ENCODE peak calls at places on chromosomes 11 and 22, in four cellular contexts. One of them, this sample, is unnamed.

GRCh38 chr22:44738347-44738715 is 14.0 kb upstream of the ARHGAP8 start:
- DNase-seq in astrocyte: no peak
- DNase-seq in uterus: no peak
- DNase-seq in psoas muscle: no peak
- DNase-seq in this sample: no peak

GRCh38 chr11:8354622-8355417 is 91.1 kb upstream of the LMO1 start:
- DNase-seq in astrocyte: peak
- DNase-seq in uterus: no peak
- DNase-seq in psoas muscle: no peak
- DNase-seq in this sample: no peak

GRCh38 chr22:50548046-50548912 is 2.6 kb downstream of the KLHDC7B start:
- DNase-seq in astrocyte: no peak
- DNase-seq in uterus: no peak
- DNase-seq in psoas muscle: no peak
- DNase-seq in this sample: no peak

GRCh38 chr11:111047376-111047775 is 198.1 kb upstream of the POU2AF2 start:
- DNase-seq in astrocyte: peak
- DNase-seq in uterus: no peak
- DNase-seq in psoas muscle: no peak
- DNase-seq in this sample: no peak

GRCh38 chr11:10358696-10359095 is 53.8 kb downstream of the ADM start:
- DNase-seq in astrocyte: no peak
- DNase-seq in uterus: no peak
- DNase-seq in psoas muscle: no peak
- DNase-seq in this sample: no peak

GRCh38 chr22:23263651-23264555 is 83.6 kb downstream of the BCR start:
- DNase-seq in astrocyte: no peak
- DNase-seq in uterus: no peak
- DNase-seq in psoas muscle: no peak
- DNase-seq in this sample: no peak

GRCh38 chr22:44260216-44261035 is 52.3 kb downstream of the SHISAL1 start:
- DNase-seq in astrocyte: no peak
- DNase-seq in uterus: peak
- DNase-seq in psoas muscle: no peak
- DNase-seq in this sample: peak

GRCh38 chr11:130340671-130341319 is 26.1 kb upstream of the ZBTB44 start:
- DNase-seq in astrocyte: no peak
- DNase-seq in uterus: no peak
- DNase-seq in psoas muscle: no peak
- DNase-seq in this sample: no peak

GRCh38 chr11:63553759-63554158 is 9.4 kb downstream of the PLAAT2 start:
- DNase-seq in astrocyte: peak
- DNase-seq in uterus: no peak
- DNase-seq in psoas muscle: no peak
- DNase-seq in this sample: no peak

GRCh38 chr22:46660604-46661201 is 40.5 kb downstream of the GRAMD4 start:
- DNase-seq in astrocyte: no peak
- DNase-seq in uterus: no peak
- DNase-seq in psoas muscle: peak
- DNase-seq in this sample: no peak

GRCh38 chr11:72631806-72632731 is 42.2 kb downstream of the PDE2A start:
- DNase-seq in astrocyte: no peak
- DNase-seq in uterus: peak
- DNase-seq in psoas muscle: peak
- DNase-seq in this sample: no peak

GRCh38 chr11:9568854-9569587 is 4.4 kb upstream of the WEE1 start:
- DNase-seq in astrocyte: peak
- DNase-seq in uterus: peak
- DNase-seq in psoas muscle: peak
- DNase-seq in this sample: no peak

GRCh38 chr22:26174280-26174679 is 5.0 kb downstream of the SEZ6L start:
- DNase-seq in astrocyte: no peak
- DNase-seq in uterus: no peak
- DNase-seq in psoas muscle: no peak
- DNase-seq in this sample: no peak

GRCh38 chr11:118653684-118654390 is 25.6 kb downstream of the TREH start:
- DNase-seq in astrocyte: no peak
- DNase-seq in uterus: no peak
- DNase-seq in psoas muscle: no peak
- DNase-seq in this sample: no peak

GRCh38 chr22:46806789-46807188 is 44.3 kb downstream of the TBC1D22A start:
- DNase-seq in astrocyte: no peak
- DNase-seq in uterus: no peak
- DNase-seq in psoas muscle: no peak
- DNase-seq in this sample: no peak

GRCh38 chr11:29256580-29256979 is 760.2 kb downstream of the KCNA4 start:
- DNase-seq in astrocyte: peak
- DNase-seq in uterus: no peak
- DNase-seq in psoas muscle: no peak
- DNase-seq in this sample: no peak

GRCh38 chr11:57180141-57180561 is 1.6 kb upstream of the LRRC55 start:
- DNase-seq in astrocyte: no peak
- DNase-seq in uterus: peak
- DNase-seq in psoas muscle: no peak
- DNase-seq in this sample: no peak

GRCh38 chr11:57426754-57427691 is at the start of gene SLC43A3:
- DNase-seq in astrocyte: peak
- DNase-seq in uterus: peak
- DNase-seq in psoas muscle: peak
- DNase-seq in this sample: no peak

GRCh38 chr11:40054631-40055030 is 1404.8 kb downstream of the LRRC4C start:
- DNase-seq in astrocyte: no peak
- DNase-seq in uterus: no peak
- DNase-seq in psoas muscle: no peak
- DNase-seq in this sample: no peak

GRCh38 chr22:46132830-46133587 is 17.3 kb upstream of the PPARA start:
- DNase-seq in astrocyte: no peak
- DNase-seq in uterus: no peak
- DNase-seq in psoas muscle: peak
- DNase-seq in this sample: no peak

GRCh38 chr11:72441647-72442267 is 7.4 kb upstream of the CLPB start:
- DNase-seq in astrocyte: peak
- DNase-seq in uterus: no peak
- DNase-seq in psoas muscle: no peak
- DNase-seq in this sample: no peak

GRCh38 chr22:35547993-35548761 is 7.5 kb downstream of the RASD2 start:
- DNase-seq in astrocyte: no peak
- DNase-seq in uterus: no peak
- DNase-seq in psoas muscle: no peak
- DNase-seq in this sample: no peak

GRCh38 chr11:97814325-97814959 is 1206.3 kb upstream of the CNTN5 start:
- DNase-seq in astrocyte: no peak
- DNase-seq in uterus: no peak
- DNase-seq in psoas muscle: no peak
- DNase-seq in this sample: no peak

GRCh38 chr22:21686193-21686608 is 20.4 kb downstream of the PPIL2 start:
- DNase-seq in astrocyte: no peak
- DNase-seq in uterus: no peak
- DNase-seq in psoas muscle: no peak
- DNase-seq in this sample: no peak

GRCh38 chr11:13962562-13963168 is at the start of gene SPON1:
- DNase-seq in astrocyte: peak
- DNase-seq in uterus: peak
- DNase-seq in psoas muscle: peak
- DNase-seq in this sample: no peak

GRCh38 chr22:28505416-28506156 is 174.1 kb downstream of the TTC28 start:
- DNase-seq in astrocyte: no peak
- DNase-seq in uterus: no peak
- DNase-seq in psoas muscle: peak
- DNase-seq in this sample: no peak

GRCh38 chr11:79388201-79388600 is 52.6 kb downstream of the TENM4 start:
- DNase-seq in astrocyte: peak
- DNase-seq in uterus: no peak
- DNase-seq in psoas muscle: no peak
- DNase-seq in this sample: no peak

GRCh38 chr11:102214623-102215022 is 102.7 kb upstream of the BIRC3 start:
- DNase-seq in astrocyte: no peak
- DNase-seq in uterus: no peak
- DNase-seq in psoas muscle: no peak
- DNase-seq in this sample: no peak

GRCh38 chr11:6452219-6452618 is 11.4 kb upstream of the HPX start:
- DNase-seq in astrocyte: no peak
- DNase-seq in uterus: no peak
- DNase-seq in psoas muscle: no peak
- DNase-seq in this sample: no peak

GRCh38 chr11:128548655-128549255 is 38.6 kb downstream of the ETS1 start:
- DNase-seq in astrocyte: no peak
- DNase-seq in uterus: peak
- DNase-seq in psoas muscle: peak
- DNase-seq in this sample: no peak
- TF ChIP-seq CTCF in astrocyte: no peak
- TF ChIP-seq CTCF in uterus: no peak
- TF ChIP-seq CTCF in psoas muscle: no peak
- TF ChIP-seq CTCF in this sample: no peak

GRCh38 chr11:124108158-124108557 is 7.1 kb upstream of the VWA5A start:
- DNase-seq in astrocyte: no peak
- DNase-seq in uterus: no peak
- DNase-seq in psoas muscle: no peak
- DNase-seq in this sample: no peak
- TF ChIP-seq CTCF in astrocyte: peak
- TF ChIP-seq CTCF in uterus: no peak
- TF ChIP-seq CTCF in psoas muscle: no peak
- TF ChIP-seq CTCF in this sample: no peak

GRCh38 chr22:34105461-34106062 is 185.3 kb upstream of the LARGE1 start:
- DNase-seq in astrocyte: no peak
- DNase-seq in uterus: peak
- DNase-seq in psoas muscle: peak
- DNase-seq in this sample: peak
- TF ChIP-seq CTCF in astrocyte: no peak
- TF ChIP-seq CTCF in uterus: peak
- TF ChIP-seq CTCF in psoas muscle: peak
- TF ChIP-seq CTCF in this sample: no peak

GRCh38 chr11:67541198-67541597 is 18.0 kb upstream of the CABP2 start:
- DNase-seq in astrocyte: no peak
- DNase-seq in uterus: no peak
- DNase-seq in psoas muscle: no peak
- DNase-seq in this sample: no peak
- TF ChIP-seq CTCF in astrocyte: no peak
- TF ChIP-seq CTCF in uterus: no peak
- TF ChIP-seq CTCF in psoas muscle: no peak
- TF ChIP-seq CTCF in this sample: no peak

GRCh38 chr11:125626381-125626950 is 1.5 kb downstream of the CHEK1 start:
- DNase-seq in astrocyte: no peak
- DNase-seq in uterus: no peak
- DNase-seq in psoas muscle: no peak
- DNase-seq in this sample: no peak
- TF ChIP-seq CTCF in astrocyte: peak
- TF ChIP-seq CTCF in uterus: no peak
- TF ChIP-seq CTCF in psoas muscle: no peak
- TF ChIP-seq CTCF in this sample: no peak

GRCh38 chr11:69585385-69585784 is 55.6 kb upstream of the CCND1 start:
- DNase-seq in astrocyte: no peak
- DNase-seq in uterus: no peak
- DNase-seq in psoas muscle: no peak
- DNase-seq in this sample: no peak

GRCh38 chr11:69584160-69584559 is 56.8 kb upstream of the CCND1 start:
- DNase-seq in astrocyte: no peak
- DNase-seq in uterus: no peak
- DNase-seq in psoas muscle: no peak
- DNase-seq in this sample: no peak

GRCh38 chr11:69587454-69588081 is 53.4 kb upstream of the CCND1 start:
- DNase-seq in astrocyte: peak
- DNase-seq in uterus: no peak
- DNase-seq in psoas muscle: no peak
- DNase-seq in this sample: no peak

GRCh38 chr11:69592986-69593385 is 48.0 kb upstream of the CCND1 start:
- DNase-seq in astrocyte: no peak
- DNase-seq in uterus: no peak
- DNase-seq in psoas muscle: no peak
- DNase-seq in this sample: no peak

DNA sequence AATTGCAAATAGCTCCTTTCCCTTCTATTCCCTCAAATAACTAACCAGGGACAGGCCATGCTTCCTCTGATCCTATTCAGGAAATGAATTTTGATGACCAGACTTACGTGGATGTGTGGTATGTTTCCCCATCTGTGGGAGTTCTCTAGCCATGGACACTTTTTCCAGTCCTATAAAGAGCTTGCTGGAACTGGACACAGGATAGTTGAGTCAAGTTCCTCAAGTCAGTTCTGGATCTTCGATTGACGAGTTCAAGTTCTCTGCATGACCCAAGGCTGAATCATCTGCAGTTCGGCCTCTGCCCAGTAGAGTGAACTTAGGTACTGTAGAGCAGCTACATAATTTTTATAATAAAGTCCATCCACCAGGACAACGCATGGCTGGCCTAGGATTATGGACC is 52.7 kb upstream of the CCND1 start:
- DNase-seq in astrocyte: peak
- DNase-seq in uterus: no peak
- DNase-seq in psoas muscle: no peak
- DNase-seq in this sample: no peak
- TF ChIP-seq CTCF in astrocyte: peak
- TF ChIP-seq CTCF in uterus: no peak
- TF ChIP-seq CTCF in psoas muscle: no peak
- TF ChIP-seq CTCF in this sample: no peak